ENCODE peak calls at places on chromosomes 13 and 19, in six cellular contexts. One of them, this sample, is unnamed.

GRCh38 chr13:36395280-36395679 is 37.0 kb upstream of the CCNA1 start:
- DNase-seq in LoVo: no peak
- DNase-seq in A673: peak
- DNase-seq in NCI-H82: no peak
- DNase-seq in body of pancreas: no peak
- DNase-seq in LNCaP clone FGC: no peak
- DNase-seq in this sample: no peak

GRCh38 chr19:10211071-10211470 is 16.3 kb upstream of the DNMT1 start:
- DNase-seq in body of pancreas: no peak
- DNase-seq in LoVo: no peak
- DNase-seq in NCI-H82: no peak
- DNase-seq in A673: no peak
- DNase-seq in LNCaP clone FGC: no peak
- DNase-seq in this sample: no peak

GRCh38 chr13:92463134-92463533 is 763.5 kb upstream of the GPC6 start:
- DNase-seq in LNCaP clone FGC: peak
- DNase-seq in body of pancreas: peak
- DNase-seq in A673: no peak
- DNase-seq in NCI-H82: peak
- DNase-seq in LoVo: no peak
- DNase-seq in this sample: no peak

GRCh38 chr19:29976151-29976943 is 34.3 kb downstream of the URI1 start:
- DNase-seq in A673: no peak
- DNase-seq in LoVo: no peak
- DNase-seq in LNCaP clone FGC: no peak
- DNase-seq in body of pancreas: no peak
- DNase-seq in NCI-H82: no peak
- DNase-seq in this sample: no peak

GRCh38 chr13:95180513-95181245 is 120.6 kb downstream of the ABCC4 start:
- DNase-seq in LoVo: no peak
- DNase-seq in A673: no peak
- DNase-seq in body of pancreas: peak
- DNase-seq in NCI-H82: no peak
- DNase-seq in LNCaP clone FGC: no peak
- DNase-seq in this sample: no peak

GRCh38 chr13:67138937-67139336 is 91.2 kb downstream of the PCDH9 start:
- DNase-seq in LNCaP clone FGC: no peak
- DNase-seq in LoVo: no peak
- DNase-seq in A673: no peak
- DNase-seq in body of pancreas: no peak
- DNase-seq in NCI-H82: peak
- DNase-seq in this sample: no peak

GRCh38 chr19:55621673-55622231 is 2.6 kb downstream of the ZNF784 start:
- DNase-seq in body of pancreas: no peak
- DNase-seq in LoVo: no peak
- DNase-seq in LNCaP clone FGC: no peak
- DNase-seq in NCI-H82: no peak
- DNase-seq in A673: no peak
- DNase-seq in this sample: no peak

GRCh38 chr19:46828484-46828883 is 22.2 kb downstream of the AP2S1 start:
- DNase-seq in LoVo: no peak
- DNase-seq in body of pancreas: no peak
- DNase-seq in A673: no peak
- DNase-seq in NCI-H82: no peak
- DNase-seq in LNCaP clone FGC: no peak
- DNase-seq in this sample: no peak

GRCh38 chr19:1855040-1855827 is 7.0 kb upstream of the REXO1 start:
- DNase-seq in LNCaP clone FGC: peak
- DNase-seq in A673: peak
- DNase-seq in NCI-H82: peak
- DNase-seq in body of pancreas: peak
- DNase-seq in LoVo: peak
- DNase-seq in this sample: peak

GRCh38 chr13:65342938-65343337 is 1887.2 kb downstream of the PCDH9 start:
- DNase-seq in LNCaP clone FGC: no peak
- DNase-seq in A673: no peak
- DNase-seq in NCI-H82: no peak
- DNase-seq in body of pancreas: no peak
- DNase-seq in LoVo: no peak
- DNase-seq in this sample: no peak

GRCh38 chr13:57624565-57625435 is 6.7 kb upstream of the PCDH17 start:
- DNase-seq in LoVo: peak
- DNase-seq in A673: peak
- DNase-seq in NCI-H82: peak
- DNase-seq in body of pancreas: peak
- DNase-seq in LNCaP clone FGC: no peak
- DNase-seq in this sample: no peak

GRCh38 chr13:48626077-48626449 is 27.7 kb upstream of the CYSLTR2 start:
- DNase-seq in body of pancreas: peak
- DNase-seq in NCI-H82: no peak
- DNase-seq in LNCaP clone FGC: no peak
- DNase-seq in LoVo: no peak
- DNase-seq in A673: no peak
- DNase-seq in this sample: no peak

GRCh38 chr13:36430247-36431203 is 1.8 kb upstream of the CCNA1 start:
- DNase-seq in LNCaP clone FGC: no peak
- DNase-seq in A673: no peak
- DNase-seq in body of pancreas: peak
- DNase-seq in LoVo: no peak
- DNase-seq in NCI-H82: peak
- DNase-seq in this sample: no peak

GRCh38 chr19:57814505-57815246 is at the start of gene ZNF552:
- DNase-seq in LoVo: peak
- DNase-seq in A673: peak
- DNase-seq in LNCaP clone FGC: peak
- DNase-seq in body of pancreas: peak
- DNase-seq in NCI-H82: peak
- DNase-seq in this sample: peak

GRCh38 chr13:108915095-108915633 is 285.8 kb downstream of the MYO16 start:
- DNase-seq in LNCaP clone FGC: no peak
- DNase-seq in NCI-H82: peak
- DNase-seq in LoVo: peak
- DNase-seq in A673: peak
- DNase-seq in body of pancreas: peak
- DNase-seq in this sample: no peak

GRCh38 chr13:113977976-113978375 is 4.1 kb upstream of the C13orf46 start:
- DNase-seq in NCI-H82: no peak
- DNase-seq in LNCaP clone FGC: no peak
- DNase-seq in LoVo: no peak
- DNase-seq in body of pancreas: no peak
- DNase-seq in A673: no peak
- DNase-seq in this sample: no peak

GRCh38 chr19:3387645-3388589 is 21.5 kb downstream of the NFIC start:
- DNase-seq in LNCaP clone FGC: no peak
- DNase-seq in LoVo: no peak
- DNase-seq in NCI-H82: no peak
- DNase-seq in body of pancreas: peak
- DNase-seq in A673: peak
- DNase-seq in this sample: no peak

GRCh38 chr13:113327391-113327765 is 30.3 kb downstream of the LAMP1 start:
- DNase-seq in LoVo: no peak
- DNase-seq in A673: no peak
- DNase-seq in NCI-H82: peak
- DNase-seq in body of pancreas: no peak
- DNase-seq in LNCaP clone FGC: no peak
- DNase-seq in this sample: no peak

GRCh38 chr19:35164418-35164817 is 9.9 kb downstream of the FXYD5 start:
- DNase-seq in A673: no peak
- DNase-seq in body of pancreas: no peak
- DNase-seq in NCI-H82: no peak
- DNase-seq in LoVo: no peak
- DNase-seq in LNCaP clone FGC: no peak
- DNase-seq in this sample: no peak

GRCh38 chr13:31595568-31595967 is 143.8 kb upstream of the RXFP2 start:
- DNase-seq in LoVo: no peak
- DNase-seq in A673: peak
- DNase-seq in NCI-H82: no peak
- DNase-seq in body of pancreas: no peak
- DNase-seq in LNCaP clone FGC: no peak
- DNase-seq in this sample: no peak

GRCh38 chr13:47903836-47904235 is 97.2 kb downstream of the SUCLA2 start:
- DNase-seq in NCI-H82: no peak
- DNase-seq in body of pancreas: no peak
- DNase-seq in A673: peak
- DNase-seq in LoVo: no peak
- DNase-seq in LNCaP clone FGC: no peak
- DNase-seq in this sample: no peak

GRCh38 chr19:14167594-14168138 is 31.3 kb upstream of the ASF1B start:
- DNase-seq in NCI-H82: no peak
- DNase-seq in LNCaP clone FGC: no peak
- DNase-seq in LoVo: no peak
- DNase-seq in body of pancreas: no peak
- DNase-seq in A673: no peak
- DNase-seq in this sample: no peak

GRCh38 chr13:76641056-76641455 is 245.1 kb downstream of the KCTD12 start:
- DNase-seq in NCI-H82: peak
- DNase-seq in A673: peak
- DNase-seq in LoVo: no peak
- DNase-seq in LNCaP clone FGC: no peak
- DNase-seq in body of pancreas: no peak
- DNase-seq in this sample: no peak

GRCh38 chr13:102774210-102774560 is 599 bp upstream of the TEX30 start:
- DNase-seq in A673: no peak
- DNase-seq in body of pancreas: no peak
- DNase-seq in LoVo: no peak
- DNase-seq in NCI-H82: no peak
- DNase-seq in LNCaP clone FGC: no peak
- DNase-seq in this sample: peak